ENCODE peak calls at places on chromosomes 11 and 22, in five cellular contexts. One of them, this sample, is unnamed.
A peak's percentile ranks its signal among the peaks of the same experiment; 100 is the strongest.

GRCh38 chr11:70593446-70593983 is 195.2 kb downstream of the CTTN start:
- DNase-seq in Peyer's patch: no peak
- DNase-seq in GM06990: no peak
- DNase-seq in thoracic aorta: no peak
- DNase-seq in endodermal cell: no peak
- DNase-seq in this sample: no peak

GRCh38 chr11:103897156-103897555 is 139.3 kb upstream of the DDI1 start:
- DNase-seq in thoracic aorta: no peak
- DNase-seq in GM06990: no peak
- DNase-seq in endodermal cell: no peak
- DNase-seq in Peyer's patch: no peak
- DNase-seq in this sample: no peak

GRCh38 chr11:47470671-47471070 is 21.7 kb upstream of the RAPSN start:
- DNase-seq in Peyer's patch: no peak
- DNase-seq in thoracic aorta: no peak
- DNase-seq in endodermal cell: no peak
- DNase-seq in GM06990: no peak
- DNase-seq in this sample: no peak

GRCh38 chr11:92969293-92969633 is 188 bp upstream of the MTNR1B start:
- DNase-seq in thoracic aorta: no peak
- DNase-seq in GM06990: no peak
- DNase-seq in endodermal cell: no peak
- DNase-seq in Peyer's patch: no peak
- DNase-seq in this sample: no peak

GRCh38 chr22:40325315-40325714 is 21.0 kb upstream of the ADSL start:
- DNase-seq in GM06990: no peak
- DNase-seq in Peyer's patch: no peak
- DNase-seq in thoracic aorta: no peak
- DNase-seq in endodermal cell: peak; percentile 61
- DNase-seq in this sample: no peak

GRCh38 chr11:62133328-62134065 is 9.7 kb downstream of the INCENP start:
- DNase-seq in thoracic aorta: no peak
- DNase-seq in Peyer's patch: peak; percentile 9
- DNase-seq in endodermal cell: no peak
- DNase-seq in GM06990: no peak
- DNase-seq in this sample: no peak

GRCh38 chr11:112734207-112734606 is 227.0 kb upstream of the NCAM1 start:
- DNase-seq in thoracic aorta: no peak
- DNase-seq in GM06990: no peak
- DNase-seq in Peyer's patch: no peak
- DNase-seq in endodermal cell: peak; percentile 92
- DNase-seq in this sample: no peak

GRCh38 chr22:35695202-35695601 is 22.5 kb upstream of the APOL5 start:
- DNase-seq in Peyer's patch: no peak
- DNase-seq in thoracic aorta: no peak
- DNase-seq in endodermal cell: no peak
- DNase-seq in GM06990: no peak
- DNase-seq in this sample: no peak

GRCh38 chr11:46618789-46619188 is 1.4 kb downstream of the ATG13 start:
- DNase-seq in Peyer's patch: no peak
- DNase-seq in endodermal cell: peak; percentile 55
- DNase-seq in GM06990: no peak
- DNase-seq in thoracic aorta: no peak
- DNase-seq in this sample: no peak

GRCh38 chr22:22721681-22722309 is 77.4 kb downstream of the GGTLC2 start:
- DNase-seq in GM06990: no peak
- DNase-seq in thoracic aorta: no peak
- DNase-seq in Peyer's patch: peak; percentile 41
- DNase-seq in endodermal cell: no peak
- DNase-seq in this sample: no peak

GRCh38 chr11:46249103-46249942 is 28.1 kb upstream of the CREB3L1 start:
- DNase-seq in Peyer's patch: no peak
- DNase-seq in GM06990: no peak
- DNase-seq in endodermal cell: no peak
- DNase-seq in thoracic aorta: no peak
- DNase-seq in this sample: no peak

GRCh38 chr11:833114-833791 is 501 bp downstream of the CD151 start:
- DNase-seq in endodermal cell: peak; percentile 81
- DNase-seq in thoracic aorta: no peak
- DNase-seq in Peyer's patch: no peak
- DNase-seq in GM06990: peak; percentile 57
- DNase-seq in this sample: no peak

GRCh38 chr11:32830413-32830738 is 649 bp downstream of the PRRG4 start:
- DNase-seq in GM06990: no peak
- DNase-seq in thoracic aorta: no peak
- DNase-seq in endodermal cell: no peak
- DNase-seq in Peyer's patch: no peak
- DNase-seq in this sample: no peak

GRCh38 chr11:78022397-78023396 is at the start of gene KCTD14:
- DNase-seq in GM06990: no peak
- DNase-seq in endodermal cell: peak; percentile 91
- DNase-seq in Peyer's patch: no peak
- DNase-seq in thoracic aorta: no peak
- DNase-seq in this sample: no peak

GRCh38 chr11:2363130-2363529 is 14.0 kb upstream of the CD81 start:
- DNase-seq in endodermal cell: no peak
- DNase-seq in thoracic aorta: no peak
- DNase-seq in GM06990: no peak
- DNase-seq in Peyer's patch: no peak
- DNase-seq in this sample: no peak

GRCh38 chr11:5891216-5891800 is 1.7 kb upstream of the OR52E5 start:
- DNase-seq in thoracic aorta: no peak
- DNase-seq in endodermal cell: peak; percentile 47
- DNase-seq in GM06990: no peak
- DNase-seq in Peyer's patch: no peak
- DNase-seq in this sample: no peak

DNA sequence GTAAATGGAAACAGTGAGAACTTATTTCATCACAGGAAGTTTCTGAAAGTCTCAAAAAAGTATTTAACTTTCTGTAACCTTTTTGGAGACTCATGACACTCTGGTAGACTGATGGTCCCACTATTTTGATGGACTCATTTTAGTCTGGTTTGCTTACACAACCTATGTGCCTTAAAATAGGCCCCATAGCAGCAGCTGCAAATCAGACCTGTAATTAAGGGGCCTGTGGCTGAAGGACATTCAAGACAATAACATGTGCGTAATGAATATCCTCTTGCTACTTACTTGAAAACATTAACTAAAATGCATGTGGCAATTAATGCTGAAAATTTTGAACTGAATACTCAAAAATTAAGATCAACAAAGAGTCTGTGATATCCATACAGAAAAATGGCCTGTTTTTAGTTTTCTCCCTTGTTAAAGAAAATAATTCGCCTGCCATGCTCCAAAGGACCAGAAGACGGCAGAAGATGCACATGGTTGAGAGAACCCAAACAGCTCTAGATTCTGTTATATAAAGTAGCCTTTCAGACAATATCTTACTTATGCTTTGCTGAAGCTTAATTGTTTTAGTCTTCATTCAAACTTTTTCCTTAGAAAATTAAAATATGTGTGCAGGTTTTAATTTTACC is 568.5 kb downstream of the KCNA4 start:
- DNase-seq in thoracic aorta: no peak
- DNase-seq in Peyer's patch: no peak
- DNase-seq in GM06990: no peak
- DNase-seq in endodermal cell: peak; percentile 59
- DNase-seq in this sample: no peak
- TF ChIP-seq CTCF in thoracic aorta: no peak
- TF ChIP-seq CTCF in Peyer's patch: no peak
- TF ChIP-seq CTCF in GM06990: peak; percentile 41
- TF ChIP-seq CTCF in endodermal cell: peak; percentile 85
- TF ChIP-seq CTCF in this sample: peak; percentile 63

GRCh38 chr22:45969801-45970464 is 7.0 kb downstream of the WNT7B start:
- DNase-seq in thoracic aorta: no peak
- DNase-seq in GM06990: no peak
- DNase-seq in Peyer's patch: no peak
- DNase-seq in endodermal cell: no peak
- DNase-seq in this sample: no peak

GRCh38 chr22:45972091-45972867 is 4.7 kb downstream of the WNT7B start:
- DNase-seq in endodermal cell: peak; percentile 65
- DNase-seq in Peyer's patch: no peak
- DNase-seq in thoracic aorta: no peak
- DNase-seq in GM06990: no peak
- DNase-seq in this sample: no peak

GRCh38 chr22:45969414-45969799 is 7.6 kb downstream of the WNT7B start:
- DNase-seq in thoracic aorta: no peak
- DNase-seq in GM06990: no peak
- DNase-seq in Peyer's patch: no peak
- DNase-seq in endodermal cell: peak; percentile 79
- DNase-seq in this sample: no peak

GRCh38 chr22:45971389-45972028 is 5.5 kb downstream of the WNT7B start:
- DNase-seq in Peyer's patch: no peak
- DNase-seq in thoracic aorta: no peak
- DNase-seq in endodermal cell: peak; percentile 68
- DNase-seq in GM06990: no peak
- DNase-seq in this sample: no peak

DNA sequence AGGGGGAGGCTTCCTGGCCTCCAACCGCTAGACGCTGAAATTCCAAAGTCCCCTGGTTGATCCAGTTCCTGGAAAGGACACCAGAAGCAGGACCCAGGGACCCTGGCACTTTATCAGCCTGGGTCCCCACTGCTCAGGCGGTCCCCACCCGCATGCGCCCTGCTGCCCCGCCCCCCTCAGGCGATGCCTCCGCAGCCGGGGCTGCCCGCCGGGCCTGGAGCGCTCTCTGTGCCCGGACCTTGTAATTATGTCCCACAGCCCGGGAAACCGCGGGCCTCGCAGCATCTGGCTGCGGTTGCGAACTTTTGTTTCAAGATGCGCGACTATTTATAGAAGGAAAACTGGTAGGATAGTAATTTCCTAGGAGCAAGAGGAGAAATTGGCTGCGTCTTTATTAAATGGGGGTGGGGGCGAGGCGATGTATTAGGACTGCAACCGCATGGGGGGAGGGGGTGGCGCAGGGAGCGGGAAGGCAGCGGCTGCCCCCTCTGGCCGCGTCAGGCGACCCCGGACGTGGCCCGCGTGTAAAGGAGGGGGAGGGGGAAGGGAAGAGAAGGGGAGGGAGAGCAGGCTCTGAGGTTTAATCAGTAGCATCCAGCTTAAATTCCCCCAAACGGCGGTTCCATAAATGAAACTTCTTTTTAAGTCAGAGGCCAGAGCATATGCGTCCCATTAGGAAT is 6.1 kb downstream of the WNT7B start:
- DNase-seq in GM06990: no peak
- DNase-seq in endodermal cell: peak; percentile 76
- DNase-seq in Peyer's patch: no peak
- DNase-seq in thoracic aorta: no peak
- DNase-seq in this sample: no peak
- H3K4me3 ChIP-seq in GM06990: no peak overlapping the region
- H3K4me3 ChIP-seq in endodermal cell: peak overlapping the region; percentile 64
- H3K4me3 ChIP-seq in Peyer's patch: no peak overlapping the region
- H3K4me3 ChIP-seq in thoracic aorta: peak overlapping the region; percentile 57
- H3K4me3 ChIP-seq in this sample: peak overlapping the region; percentile 57

GRCh38 chr22:45787770-45788169 is 116.1 kb downstream of the ATXN10 start:
- DNase-seq in Peyer's patch: no peak
- DNase-seq in thoracic aorta: no peak
- DNase-seq in endodermal cell: no peak
- DNase-seq in GM06990: no peak
- DNase-seq in this sample: no peak

GRCh38 chr22:45785458-45785857 is 113.8 kb downstream of the ATXN10 start:
- DNase-seq in Peyer's patch: no peak
- DNase-seq in GM06990: no peak
- DNase-seq in thoracic aorta: no peak
- DNase-seq in endodermal cell: no peak
- DNase-seq in this sample: no peak

GRCh38 chr22:45784357-45785277 is 113.0 kb downstream of the ATXN10 start:
- DNase-seq in endodermal cell: no peak
- DNase-seq in Peyer's patch: no peak
- DNase-seq in thoracic aorta: no peak
- DNase-seq in GM06990: no peak
- DNase-seq in this sample: no peak

GRCh38 chr22:45793161-45793560 is 121.5 kb downstream of the ATXN10 start:
- DNase-seq in GM06990: no peak
- DNase-seq in Peyer's patch: no peak
- DNase-seq in endodermal cell: no peak
- DNase-seq in thoracic aorta: no peak
- DNase-seq in this sample: no peak

GRCh38 chr22:45788530-45788929 is 116.9 kb downstream of the ATXN10 start:
- DNase-seq in thoracic aorta: no peak
- DNase-seq in GM06990: no peak
- DNase-seq in Peyer's patch: no peak
- DNase-seq in endodermal cell: no peak
- DNase-seq in this sample: no peak
- TF ChIP-seq CTCF in thoracic aorta: no peak
- TF ChIP-seq CTCF in GM06990: no peak
- TF ChIP-seq CTCF in Peyer's patch: no peak
- TF ChIP-seq CTCF in endodermal cell: no peak
- TF ChIP-seq CTCF in this sample: no peak

GRCh38 chr22:17772963-17773605 is 1.2 kb downstream of the BID start:
- DNase-seq in thoracic aorta: no peak
- DNase-seq in Peyer's patch: no peak
- DNase-seq in endodermal cell: peak; percentile 61
- DNase-seq in GM06990: no peak
- DNase-seq in this sample: no peak

GRCh38 chr22:17769013-17769715 is 5.1 kb downstream of the BID start:
- DNase-seq in thoracic aorta: no peak
- DNase-seq in Peyer's patch: no peak
- DNase-seq in GM06990: no peak
- DNase-seq in endodermal cell: peak; percentile 33
- DNase-seq in this sample: no peak

GRCh38 chr22:17772249-17772962 is 1.9 kb downstream of the BID start:
- DNase-seq in endodermal cell: no peak
- DNase-seq in Peyer's patch: no peak
- DNase-seq in GM06990: no peak
- DNase-seq in thoracic aorta: no peak
- DNase-seq in this sample: no peak

GRCh38 chr22:17769716-17770082 is 4.6 kb downstream of the BID start:
- DNase-seq in Peyer's patch: no peak
- DNase-seq in GM06990: no peak
- DNase-seq in thoracic aorta: no peak
- DNase-seq in endodermal cell: no peak
- DNase-seq in this sample: no peak

DNA sequence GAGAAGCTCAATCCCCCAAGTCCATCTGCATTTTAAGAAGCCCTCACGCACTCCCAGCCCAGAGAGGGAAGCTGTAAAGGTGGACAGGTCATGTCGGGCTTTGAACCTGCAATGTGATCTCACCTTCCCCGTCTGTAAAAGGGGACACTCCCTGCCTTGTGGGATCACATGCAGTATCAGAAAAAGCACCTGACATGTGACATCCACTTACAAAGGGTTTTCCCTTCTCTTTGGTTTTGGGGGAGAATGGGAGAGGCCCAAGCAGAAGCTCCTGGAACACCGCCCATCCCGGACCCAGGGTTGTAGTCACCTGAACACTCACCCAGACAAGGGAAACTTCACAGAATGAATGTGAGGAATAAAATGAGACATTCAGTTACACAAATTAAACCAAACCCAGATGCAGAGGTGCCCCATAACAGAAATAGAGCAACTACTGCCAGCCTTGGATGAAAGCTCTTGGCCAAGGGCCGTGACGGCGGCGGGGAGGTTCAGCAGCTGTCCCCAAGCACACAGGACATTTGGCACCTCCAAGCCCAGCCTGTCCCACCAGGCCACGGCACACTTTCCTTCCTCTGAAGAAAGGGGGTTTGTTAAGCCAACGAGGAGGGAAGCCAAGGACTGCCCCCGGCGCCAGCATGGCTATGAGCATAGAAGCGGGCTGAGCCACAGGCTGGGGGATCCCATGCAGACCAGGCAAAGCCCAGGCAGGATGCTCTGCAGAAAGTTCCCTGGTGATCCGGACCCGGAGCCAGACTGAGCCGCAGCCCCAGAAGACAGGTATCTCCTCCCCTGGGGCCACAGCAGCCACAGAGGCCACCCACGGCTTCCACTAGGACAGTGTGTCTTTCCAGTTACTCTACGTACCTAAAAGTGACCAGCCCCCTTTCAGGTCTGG is 3.8 kb downstream of the BID start:
- DNase-seq in GM06990: no peak
- DNase-seq in Peyer's patch: no peak
- DNase-seq in thoracic aorta: no peak
- DNase-seq in endodermal cell: peak; percentile 42
- DNase-seq in this sample: no peak
- H3K4me3 ChIP-seq in GM06990: no peak overlapping the region
- H3K4me3 ChIP-seq in Peyer's patch: no peak overlapping the region
- H3K4me3 ChIP-seq in thoracic aorta: no peak overlapping the region
- H3K4me3 ChIP-seq in endodermal cell: no peak overlapping the region
- H3K4me3 ChIP-seq in this sample: no peak overlapping the region